ENCODE peak calls at places on chromosomes 7 and 10, in ten cellular contexts. F is WERI-Rb-1, Q is HTR-8/SVneo, W is Ammon's horn, C is T-helper 2 cell, K is epithelial cell of esophagus, H is bronchial epithelial cell, N is SJSA1, A is HuH-7, P is NCI-H2029. T is an unnamed sample.

GRCh38 chr7:36185732-36186131 is 32.7 kb downstream of the EEPD1 start:
- DNase-seq in N (no peak), Q (no peak), H (peak), K (peak), F (no peak), C (no peak), A (no peak), W (no peak), P (no peak), T (no peak)

GRCh38 chr7:117871401-117871777 is 1.9 kb downstream of the CTTNBP2 start:
- DNase-seq in C (no peak), Q (no peak), H (no peak), A (no peak), N (no peak), W (peak), F (no peak), P (no peak), K (no peak), T (peak)

GRCh38 chr7:94394058-94394398 is 667 bp upstream of the COL1A2 start:
- DNase-seq in C (no peak), K (no peak), P (no peak), A (no peak), Q (no peak), F (no peak), N (no peak), W (no peak), H (no peak), T (no peak)

GRCh38 chr7:751826-752225 is 24.7 kb upstream of the PRKAR1B start:
- DNase-seq in C (peak), F (no peak), N (no peak), A (no peak), W (no peak), Q (no peak), P (no peak), K (no peak), H (no peak), T (no peak)

GRCh38 chr7:28722684-28723083 is 235.4 kb downstream of the TRIL start:
- DNase-seq in N (no peak), W (no peak), C (no peak), A (no peak), K (no peak), F (no peak), Q (no peak), P (no peak), H (no peak), T (no peak)

GRCh38 chr7:57308631-57309408 is 141.2 kb upstream of the ZNF716 start:
- DNase-seq in N (no peak), K (no peak), H (no peak), F (peak), C (no peak), P (no peak), W (no peak), A (no peak), Q (no peak), T (peak)

GRCh38 chr10:73182568-73182967 is 14.6 kb downstream of the FAM149B1 start:
- DNase-seq in F (no peak), N (no peak), C (no peak), H (no peak), K (no peak), P (no peak), Q (no peak), A (no peak), W (no peak), T (no peak)

GRCh38 chr10:8283986-8284385 is 229.5 kb downstream of the GATA3 start:
- DNase-seq in C (peak), P (no peak), F (no peak), A (no peak), Q (no peak), H (no peak), K (no peak), N (no peak), W (no peak), T (no peak)

GRCh38 chr10:86262671-86263165 is 103.9 kb downstream of the GRID1 start:
- DNase-seq in N (no peak), C (no peak), P (no peak), Q (no peak), H (no peak), F (no peak), A (no peak), K (no peak), W (peak), T (peak)

GRCh38 chr7:30977896-30978564 is 14.3 kb downstream of the GHRHR start:
- DNase-seq in C (peak), Q (no peak), F (peak), P (no peak), H (peak), W (no peak), A (peak), K (peak), N (no peak), T (no peak)

GRCh38 chr10:125085281-125085680 is 75.1 kb downstream of the CTBP2 start:
- DNase-seq in F (peak), W (peak), K (no peak), P (no peak), N (no peak), A (no peak), H (no peak), C (no peak), Q (no peak), T (no peak)

GRCh38 chr7:45052011-45052410 is 36.8 kb downstream of the NACAD start:
- DNase-seq in W (no peak), H (no peak), F (no peak), K (no peak), C (no peak), Q (no peak), N (no peak), A (no peak), P (peak), T (no peak)

GRCh38 chr7:31782411-31782991 is 95.5 kb downstream of the PPP1R17 start:
- DNase-seq in Q (peak), A (peak), P (peak), F (peak), C (peak), N (peak), H (peak), W (peak), K (peak), T (peak)

GRCh38 chr7:19958309-19958896 is 185.0 kb upstream of the TMEM196 start:
- DNase-seq in W (no peak), A (no peak), N (peak), H (peak), Q (peak), C (no peak), K (peak), F (no peak), P (no peak), T (no peak)

GRCh38 chr7:25913574-25914224 is 238.3 kb upstream of the NFE2L3 start:
- DNase-seq in K (no peak), C (peak), Q (no peak), H (no peak), N (no peak), A (no peak), W (no peak), F (no peak), P (no peak), T (no peak)

GRCh38 chr7:41698114-41698513 is 4.8 kb downstream of the INHBA start:
- DNase-seq in Q (no peak), P (no peak), W (no peak), K (no peak), N (no peak), F (no peak), C (no peak), H (no peak), A (no peak), T (no peak)

GRCh38 chr7:139828880-139829653 is at the start of gene TBXAS1:
- DNase-seq in K (no peak), A (peak), Q (no peak), P (no peak), F (peak), N (peak), H (peak), C (peak), W (peak), T (peak)

GRCh38 chr10:109517748-109518147 is 405.6 kb downstream of the XPNPEP1 start:
- DNase-seq in Q (no peak), W (no peak), F (no peak), A (no peak), H (no peak), P (no peak), K (no peak), C (no peak), N (no peak), T (no peak)

GRCh38 chr7:98879198-98879988 is 1.1 kb downstream of the TRRAP start:
- DNase-seq in C (peak), F (peak), K (peak), H (peak), W (no peak), P (peak), Q (no peak), A (peak), N (no peak), T (no peak)

GRCh38 chr7:43868181-43868580 is 1.1 kb downstream of the MRPS24 start:
- DNase-seq in A (no peak), K (no peak), Q (no peak), H (no peak), W (no peak), F (no peak), C (no peak), P (no peak), N (no peak), T (no peak)

GRCh38 chr10:132387723-132388210 is 9.2 kb upstream of the PWWP2B start:
- DNase-seq in H (no peak), F (peak), A (peak), W (no peak), K (peak), P (no peak), C (peak), Q (peak), N (no peak), T (peak)

GRCh38 chr10:130808686-130809085 is 502.8 kb downstream of the TCERG1L start:
- DNase-seq in P (no peak), H (no peak), K (no peak), Q (no peak), C (no peak), A (no peak), W (no peak), F (no peak), N (no peak), T (no peak)

GRCh38 chr7:4172883-4173282 is 509.2 kb upstream of the FOXK1 start:
- DNase-seq in N (no peak), Q (no peak), H (no peak), K (no peak), C (no peak), P (no peak), A (no peak), F (no peak), W (no peak), T (no peak)

GRCh38 chr7:82194011-82194410 is 249.6 kb downstream of the CACNA2D1 start:
- DNase-seq in K (peak), F (no peak), A (no peak), C (no peak), N (no peak), P (no peak), W (peak), H (peak), Q (no peak), T (no peak)

T was measured in midbrain.